ENCODE peak calls at places on chromosomes 4 and X, in eight cellular contexts. E is HFFc6, H is keratinocyte, D is NB4, V is GM12878, O is fibroblast of the aortic adventitia, G is glutamatergic neuron, Q is left ventricle myocardium inferior. C is an unnamed sample.

GRCh38 chrX:38563006-38563405 is 1.7 kb downstream of the TSPAN7 start:
- DNase-seq in E (no peak), H (no peak), D (no peak), V (no peak), O (no peak), G (no peak), Q (no peak), C (no peak)

GRCh38 chr4:77095101-77095826 is 19.5 kb upstream of the CCNI start:
- DNase-seq in E (peak), H (no peak), D (peak), V (no peak), O (peak), G (peak), Q (peak), C (peak)

GRCh38 chr4:18568600-18568999 is 547.0 kb upstream of the LCORL start:
- DNase-seq in E (no peak), H (no peak), D (no peak), V (no peak), O (peak), G (no peak), Q (no peak), C (no peak)

GRCh38 chrX:8743126-8743732 is 11.3 kb upstream of the ANOS1 start:
- DNase-seq in E (peak), H (no peak), D (peak), V (no peak), O (peak), G (peak), Q (no peak), C (no peak)

GRCh38 chrX:139113682-139114081 is 402.2 kb upstream of the FGF13 start:
- DNase-seq in E (no peak), H (no peak), D (peak), V (no peak), O (peak), G (no peak), Q (no peak), C (no peak)

GRCh38 chrX:42803320-42803719 is 25.4 kb upstream of the PPP1R2C start:
- DNase-seq in E (no peak), H (no peak), D (no peak), V (no peak), O (peak), G (no peak), Q (no peak), C (no peak)

GRCh38 chrX:20056704-20057103 is 60.0 kb downstream of the MAP7D2 start:
- DNase-seq in E (no peak), H (no peak), D (no peak), V (no peak), O (no peak), G (no peak), Q (no peak), C (no peak)

GRCh38 chr4:107213410-107213809 is 177.3 kb upstream of the DKK2 start:
- DNase-seq in E (peak), H (no peak), D (no peak), V (no peak), O (no peak), G (no peak), Q (no peak), C (no peak)

GRCh38 chrX:134898450-134898849 is 92.3 kb upstream of the SMIM10 start:
- DNase-seq in E (no peak), H (no peak), D (no peak), V (no peak), O (peak), G (no peak), Q (no peak), C (no peak)

GRCh38 chr4:1216869-1217294 is 32.0 kb downstream of the CTBP1 start:
- DNase-seq in E (no peak), H (no peak), D (no peak), V (no peak), O (no peak), G (no peak), Q (no peak), C (no peak)

GRCh38 chrX:132714913-132715312 is 226.1 kb upstream of the MBNL3 start:
- DNase-seq in E (no peak), H (no peak), D (no peak), V (no peak), O (no peak), G (no peak), Q (no peak), C (no peak)

GRCh38 chrX:150849996-150850720 is 48.3 kb downstream of the CD99L2 start:
- DNase-seq in E (no peak), H (no peak), D (peak), V (no peak), O (no peak), G (no peak), Q (no peak), C (no peak)

GRCh38 chr4:13821522-13821921 is 194.0 kb upstream of the BOD1L1 start:
- DNase-seq in E (no peak), H (no peak), D (peak), V (no peak), O (no peak), G (no peak), Q (no peak), C (no peak)

GRCh38 chrX:108264376-108264775 is 172.8 kb downstream of the ATG4A start:
- DNase-seq in E (no peak), H (no peak), D (no peak), V (no peak), O (no peak), G (no peak), Q (no peak), C (no peak)

GRCh38 chr4:76943129-76943620 is 6.4 kb upstream of the SEPTIN11 start:
- DNase-seq in E (peak), H (peak), D (no peak), V (no peak), O (peak), G (no peak), Q (no peak), C (no peak)

GRCh38 chrX:151370906-151371305 is 26.1 kb upstream of the VMA21 start:
- DNase-seq in E (no peak), H (no peak), D (no peak), V (no peak), O (no peak), G (no peak), Q (no peak), C (no peak)

GRCh38 chr4:186912606-186913005 is 188.9 kb upstream of the FAT1 start:
- DNase-seq in E (no peak), H (no peak), D (no peak), V (no peak), O (no peak), G (no peak), Q (no peak), C (no peak)

GRCh38 chrX:24902808-24903207 is 113.0 kb downstream of the ARX start:
- DNase-seq in E (peak), H (no peak), D (no peak), V (no peak), O (peak), G (no peak), Q (no peak), C (no peak)

GRCh38 chr4:94957030-94957429 is 199.3 kb downstream of the BMPR1B start:
- DNase-seq in E (no peak), H (no peak), D (no peak), V (no peak), O (no peak), G (no peak), Q (no peak), C (no peak)

GRCh38 chr4:5720157-5720850 is 9.3 kb downstream of the EVC start:
- DNase-seq in E (no peak), H (no peak), D (no peak), V (no peak), O (no peak), G (no peak), Q (no peak), C (no peak)

GRCh38 chr4:5717449-5718158 is 6.6 kb downstream of the EVC start:
- DNase-seq in E (no peak), H (no peak), D (no peak), V (no peak), O (no peak), G (no peak), Q (no peak), C (no peak)

GRCh38 chr4:5718411-5718810 is 7.4 kb downstream of the EVC start:
- DNase-seq in E (no peak), H (no peak), D (no peak), V (no peak), O (no peak), G (no peak), Q (no peak), C (no peak)

GRCh38 chr4:5720980-5721379 is 10.0 kb downstream of the EVC start:
- DNase-seq in E (no peak), H (no peak), D (no peak), V (no peak), O (no peak), G (no peak), Q (no peak), C (no peak)

DNA sequence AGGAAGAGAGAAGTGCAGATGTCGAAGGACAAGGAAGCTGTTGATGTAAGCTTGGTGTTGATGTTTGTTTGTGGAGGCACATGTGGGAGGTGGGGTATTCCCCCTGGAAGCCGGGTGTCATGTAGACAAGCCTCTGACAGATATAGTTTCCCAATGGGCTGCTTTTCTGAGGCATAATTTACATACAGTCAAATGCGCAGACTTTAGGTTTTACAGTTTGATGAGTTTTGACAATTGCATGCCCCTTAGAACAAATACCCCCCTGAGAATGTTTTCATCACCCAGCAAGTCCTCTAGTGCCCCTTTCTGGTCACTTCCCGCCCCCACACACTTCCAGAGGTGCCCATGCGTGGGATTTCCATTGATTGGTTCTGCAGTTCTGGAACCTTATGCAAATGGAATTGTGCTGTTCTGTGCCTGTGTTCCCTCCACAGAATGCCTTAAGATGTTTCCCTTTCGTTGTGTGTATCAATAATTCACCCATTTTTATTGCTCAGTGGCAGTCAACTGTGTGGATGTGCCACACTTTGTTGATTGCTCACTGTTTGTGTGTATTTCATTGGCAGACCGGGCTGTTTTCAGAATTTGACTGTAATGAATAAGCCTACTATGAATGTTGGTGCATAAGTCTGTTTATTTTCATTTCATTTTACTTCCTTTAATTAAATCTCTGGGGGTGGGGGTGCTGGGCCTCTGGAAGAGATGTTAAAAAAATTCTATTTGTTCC is 8.5 kb downstream of the EVC start:
- DNase-seq in E (no peak), H (no peak), D (no peak), V (no peak), O (no peak), G (no peak), Q (no peak), C (no peak)
- TF ChIP-seq CTCF in E (no peak), H (no peak), D (no peak), V (peak), O (no peak), G (no peak), Q (no peak), C (no peak)

GRCh38 chrX:115941388-115941787 is 229.2 kb upstream of the AGTR2 start:
- DNase-seq in E (no peak), H (no peak), D (no peak), V (no peak), O (no peak), G (no peak), Q (no peak), C (no peak)

GRCh38 chrX:115940348-115940747 is 230.2 kb upstream of the AGTR2 start:
- DNase-seq in E (no peak), H (no peak), D (no peak), V (no peak), O (no peak), G (no peak), Q (no peak), C (no peak)

GRCh38 chrX:115939636-115940160 is 230.8 kb upstream of the AGTR2 start:
- DNase-seq in E (no peak), H (no peak), D (no peak), V (no peak), O (no peak), G (no peak), Q (no peak), C (no peak)

GRCh38 chrX:115939070-115939469 is 231.5 kb upstream of the AGTR2 start:
- DNase-seq in E (no peak), H (no peak), D (peak), V (peak), O (no peak), G (no peak), Q (no peak), C (no peak)

GRCh38 chrX:115940888-115941332 is 229.6 kb upstream of the AGTR2 start:
- DNase-seq in E (no peak), H (no peak), D (peak), V (peak), O (peak), G (peak), Q (no peak), C (no peak)
- TF ChIP-seq CTCF in E (no peak), H (peak), D (peak), V (peak), O (peak), G (no peak), Q (no peak), C (peak)

GRCh38 chr4:31674313-31674947 is 954.3 kb downstream of the PCDH7 start:
- DNase-seq in E (no peak), H (no peak), D (peak), V (no peak), O (peak), G (no peak), Q (no peak), C (no peak)
- TF ChIP-seq CTCF in E (peak), H (peak), D (peak), V (peak), O (peak), G (peak), Q (peak), C (peak)

GRCh38 chrX:121579016-121579760 is 531.8 kb downstream of the GLUD2 start:
- DNase-seq in E (no peak), H (no peak), D (peak), V (peak), O (peak), G (no peak), Q (no peak), C (no peak)

DNA sequence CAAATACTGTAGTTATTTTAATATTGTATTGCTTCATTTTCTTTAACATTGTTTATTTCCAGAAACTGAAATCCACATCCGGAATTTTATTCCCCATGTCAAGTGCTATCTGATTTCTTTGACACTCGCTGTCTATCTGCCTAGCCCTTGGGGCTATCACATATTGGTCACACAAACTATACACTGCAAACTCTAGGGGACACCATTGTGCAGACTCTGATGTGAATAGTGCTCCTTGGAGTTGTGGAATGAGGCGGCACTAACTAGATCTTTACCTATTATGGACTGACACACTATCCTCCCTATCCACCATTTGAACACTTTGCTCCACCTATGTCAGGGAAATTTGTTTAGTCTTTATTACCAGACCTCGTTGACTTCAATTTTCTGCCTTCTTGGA is 534.5 kb downstream of the GLUD2 start:
- DNase-seq in E (no peak), H (no peak), D (peak), V (no peak), O (no peak), G (no peak), Q (no peak), C (no peak)
- TF ChIP-seq CTCF in E (no peak), H (no peak), D (no peak), V (no peak), O (no peak), G (no peak), Q (no peak), C (no peak)

GRCh38 chr4:68288046-68288740 is 42.7 kb upstream of the TMPRSS11B start:
- DNase-seq in E (no peak), H (no peak), D (no peak), V (no peak), O (no peak), G (no peak), Q (no peak), C (no peak)
- TF ChIP-seq CTCF in E (no peak), H (no peak), D (no peak), V (no peak), O (no peak), G (no peak), Q (no peak), C (no peak)

GRCh38 chr4:78671812-78672440 is 104.2 kb upstream of the BMP2K start:
- DNase-seq in E (no peak), H (no peak), D (no peak), V (no peak), O (no peak), G (no peak), Q (no peak), C (no peak)

GRCh38 chr4:78667764-78668163 is 108.4 kb upstream of the BMP2K start:
- DNase-seq in E (no peak), H (no peak), D (no peak), V (peak), O (no peak), G (no peak), Q (no peak), C (no peak)

GRCh38 chr4:78667337-78667736 is 108.8 kb upstream of the BMP2K start:
- DNase-seq in E (no peak), H (no peak), D (no peak), V (no peak), O (no peak), G (no peak), Q (no peak), C (no peak)

GRCh38 chr4:78666830-78667258 is 109.3 kb upstream of the BMP2K start:
- DNase-seq in E (no peak), H (no peak), D (peak), V (no peak), O (no peak), G (no peak), Q (no peak), C (no peak)

DNA sequence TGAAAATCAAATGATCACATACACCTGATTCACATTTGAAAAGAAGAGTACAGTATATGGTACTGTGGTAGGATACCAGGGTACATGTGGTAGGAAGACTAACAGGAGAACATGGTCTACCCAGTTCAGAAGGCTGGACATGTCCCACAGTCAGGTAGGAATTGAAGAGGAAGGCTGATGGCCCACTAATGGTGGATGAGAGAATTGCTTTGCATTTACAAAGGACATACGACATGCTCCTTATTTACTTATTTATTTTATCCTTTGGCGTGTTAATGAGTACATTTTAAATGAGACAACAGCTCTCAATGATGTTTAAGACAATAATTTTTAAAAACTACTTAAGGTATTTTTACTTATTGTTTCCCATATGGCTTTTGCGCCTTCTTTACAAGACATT is 106.7 kb upstream of the BMP2K start:
- DNase-seq in E (no peak), H (no peak), D (peak), V (no peak), O (no peak), G (no peak), Q (no peak), C (no peak)
- TF ChIP-seq CTCF in E (peak), H (peak), D (no peak), V (no peak), O (peak), G (peak), Q (peak), C (peak)

DNA sequence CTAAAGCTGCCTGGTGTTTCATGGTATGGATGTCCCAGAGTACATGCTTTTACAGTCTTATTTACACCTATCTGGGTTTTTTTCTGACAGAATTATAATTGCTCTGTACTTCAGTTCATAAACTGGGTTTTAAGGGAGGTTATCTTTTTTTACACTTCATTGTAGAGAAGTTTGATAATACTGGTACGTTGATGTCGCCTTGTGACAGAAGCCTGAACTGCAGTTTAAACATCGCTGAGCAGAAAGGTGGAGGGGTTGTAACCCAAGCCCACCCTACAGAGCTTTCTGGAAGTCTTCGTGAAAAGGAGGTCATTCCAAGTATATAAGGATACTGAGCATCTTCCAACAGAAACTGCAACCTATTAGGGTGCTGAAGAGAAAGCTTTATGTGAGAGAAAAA is 46.4 kb downstream of the BEX1 start:
- DNase-seq in E (no peak), H (no peak), D (peak), V (no peak), O (no peak), G (no peak), Q (no peak), C (no peak)
- TF ChIP-seq CTCF in E (peak), H (peak), D (no peak), V (no peak), O (peak), G (no peak), Q (no peak), C (no peak)

GRCh38 chr4:152408514-152409327 is 127.2 kb downstream of the FBXW7 start:
- DNase-seq in E (peak), H (peak), D (peak), V (no peak), O (peak), G (no peak), Q (no peak), C (no peak)
- TF ChIP-seq CTCF in E (peak), H (peak), D (peak), V (peak), O (peak), G (peak), Q (peak), C (peak)

DNA sequence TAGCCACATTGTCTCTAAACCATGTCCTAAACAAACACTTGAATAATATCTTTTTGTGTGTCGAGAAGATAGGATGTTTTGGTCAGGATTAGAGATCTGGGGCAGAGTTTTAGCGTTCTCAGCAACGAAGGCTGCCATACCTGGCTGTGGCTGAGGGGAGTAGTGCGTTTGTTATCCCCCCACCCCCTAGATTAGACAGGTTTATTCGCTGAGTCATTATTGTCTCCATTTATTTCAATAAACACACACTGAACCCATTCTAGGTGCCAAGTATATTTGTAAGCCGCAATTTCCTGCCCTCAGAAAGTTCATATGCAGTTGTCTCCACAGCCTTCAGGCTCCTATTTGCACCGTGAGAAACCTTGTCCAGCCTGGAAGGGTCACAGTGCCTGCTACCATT is 1684.8 kb upstream of the TENM3 start:
- DNase-seq in E (no peak), H (no peak), D (no peak), V (no peak), O (no peak), G (no peak), Q (no peak), C (no peak)
- TF ChIP-seq CTCF in E (no peak), H (no peak), D (no peak), V (no peak), O (no peak), G (no peak), Q (no peak), C (no peak)

DNA sequence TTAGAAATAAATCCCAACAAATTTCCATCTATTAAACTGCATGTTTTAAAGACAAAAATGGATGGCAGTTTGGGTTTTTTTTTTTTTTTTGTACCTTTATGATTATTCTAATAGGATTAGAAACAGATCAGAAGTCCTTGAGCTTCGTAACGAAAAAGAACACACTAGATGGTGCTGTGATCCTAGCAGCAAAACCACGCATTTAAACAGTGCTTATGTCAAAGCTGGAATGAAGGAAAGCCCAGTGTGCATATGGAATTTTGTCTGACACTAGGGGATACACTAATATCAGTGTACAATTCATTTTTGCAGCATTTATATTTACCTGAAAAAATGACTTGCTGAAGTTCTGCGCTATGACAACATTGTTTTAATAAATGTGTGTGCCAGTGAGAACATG is 229.1 kb downstream of the VEGFC start:
- DNase-seq in E (no peak), H (no peak), D (peak), V (no peak), O (peak), G (no peak), Q (no peak), C (no peak)
- TF ChIP-seq CTCF in E (peak), H (peak), D (no peak), V (no peak), O (peak), G (no peak), Q (peak), C (peak)

C was measured in D721Med.